ENCODE peak calls at places on chromosomes 4 and X, in eight cellular contexts. F, X, E, P, M, V, Q and I are unnamed samples.

GRCh38 chr4:37188100-37188499 is 56.4 kb upstream of the NWD2 start:
- DNase-seq in F (no peak), X (no peak), E (no peak), P (peak; percentile 38), M (no peak), V (no peak), Q (peak; percentile 4), I (no peak)

GRCh38 chrX:41759817-41760216 is 35.8 kb downstream of the GPR82 start:
- DNase-seq in F (no peak), X (no peak), E (peak; percentile 52), P (peak; percentile 61), M (no peak), V (peak; percentile 62), Q (peak; percentile 55), I (peak; percentile 36)

GRCh38 chrX:132748909-132749308 is 209.5 kb downstream of the HS6ST2 start:
- DNase-seq in F (no peak), X (no peak), E (no peak), P (no peak), M (no peak), V (no peak), Q (no peak), I (no peak)

GRCh38 chr4:53431052-53431451 is 53.6 kb downstream of the FIP1L1 start:
- DNase-seq in F (no peak), X (no peak), E (no peak), P (peak; percentile 9), M (no peak), V (no peak), Q (peak; percentile 2), I (no peak)

GRCh38 chr4:98491862-98492554 is 166.4 kb downstream of the TSPAN5 start:
- DNase-seq in F (no peak), X (peak; percentile 29), E (peak; percentile 58), P (no peak), M (no peak), V (peak; percentile 34), Q (no peak), I (no peak)

GRCh38 chr4:106046083-106046482 is 150.8 kb downstream of the NPNT start:
- DNase-seq in F (no peak), X (no peak), E (no peak), P (no peak), M (no peak), V (no peak), Q (no peak), I (no peak)

GRCh38 chrX:68658530-68658929 is 11.1 kb downstream of the STARD8 start:
- DNase-seq in F (no peak), X (no peak), E (peak; percentile 11), P (no peak), M (peak; percentile 71), V (peak; percentile 16), Q (no peak), I (peak; percentile 40)

GRCh38 chrX:11180571-11180970 is 69.4 kb downstream of the HCCS start:
- DNase-seq in F (no peak), X (no peak), E (no peak), P (no peak), M (no peak), V (peak; percentile 42), Q (no peak), I (no peak)

GRCh38 chrX:101415180-101416130 is 7.4 kb downstream of the HNRNPH2 start:
- DNase-seq in F (no peak), X (no peak), E (peak; percentile 85), P (peak; percentile 77), M (no peak), V (peak; percentile 89), Q (peak; percentile 79), I (peak; percentile 85)

DNA sequence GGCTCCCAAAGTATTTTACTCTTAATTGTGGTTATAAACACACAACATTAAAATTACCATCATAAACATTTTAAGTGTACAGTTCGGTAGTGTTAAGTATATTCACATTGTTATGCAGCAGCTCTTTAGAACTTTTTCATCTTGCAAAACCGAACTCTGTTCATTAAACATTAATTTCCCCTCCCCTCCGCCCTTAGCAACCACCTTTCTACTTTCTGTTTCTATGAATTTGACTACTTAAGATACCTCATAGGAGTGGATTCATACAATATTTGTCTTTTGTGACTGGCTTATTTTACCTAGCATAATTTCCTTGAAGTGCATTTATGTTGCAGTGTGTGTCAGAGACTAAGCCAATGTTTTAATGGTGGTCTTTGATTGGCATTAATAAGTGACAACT is 32.6 kb downstream of the IL13RA1 start:
- DNase-seq in F (no peak), X (no peak), E (no peak), P (no peak), M (no peak), V (no peak), Q (no peak), I (no peak)
- H3K4me3 ChIP-seq in F (no peak overlapping the region), X (no peak overlapping the region), E (no peak overlapping the region), P (no peak overlapping the region), M (no peak overlapping the region), V (no peak overlapping the region), Q (no peak overlapping the region), I (no peak overlapping the region)

GRCh38 chr4:121764702-121765367 is at the start of gene SMIM43:
- DNase-seq in F (no peak), X (no peak), E (no peak), P (no peak), M (peak; percentile 22), V (no peak), Q (no peak), I (peak; percentile 18)

GRCh38 chr4:121765368-121765705 is 373 bp upstream of the SMIM43 start:
- DNase-seq in F (no peak), X (no peak), E (no peak), P (no peak), M (no peak), V (no peak), Q (no peak), I (no peak)

GRCh38 chr4:121760205-121760604 is 4.8 kb downstream of the SMIM43 start:
- DNase-seq in F (no peak), X (no peak), E (no peak), P (no peak), M (no peak), V (no peak), Q (no peak), I (no peak)

GRCh38 chr4:121765941-121766538 is 1.1 kb upstream of the SMIM43 start:
- DNase-seq in F (no peak), X (no peak), E (no peak), P (no peak), M (no peak), V (no peak), Q (no peak), I (no peak)

DNA sequence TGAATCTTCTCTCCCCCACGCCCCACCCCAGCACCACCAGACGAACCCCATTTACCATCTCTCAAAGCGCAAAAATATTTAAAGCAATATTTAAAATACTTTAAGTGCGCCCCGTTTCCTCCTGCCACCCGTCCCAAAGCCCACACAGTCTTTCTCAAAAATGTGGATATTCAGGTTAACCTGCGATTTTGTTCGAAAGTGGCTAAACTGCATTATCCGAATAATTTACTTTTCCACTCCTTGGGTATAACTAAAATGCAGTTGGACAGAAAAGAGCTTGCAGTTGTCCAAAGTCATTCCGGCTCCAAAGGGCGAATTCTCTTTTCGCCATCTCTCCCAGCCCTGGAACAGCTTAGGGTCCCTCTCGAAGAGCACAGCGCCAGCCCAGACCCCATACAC is 662 bp downstream of the SMIM43 start:
- DNase-seq in F (no peak), X (no peak), E (no peak), P (no peak), M (no peak), V (no peak), Q (no peak), I (no peak)
- H3K4me3 ChIP-seq in F (peak overlapping the region; percentile 63), X (no peak overlapping the region), E (peak overlapping the region; percentile 54), P (no peak overlapping the region), M (peak overlapping the region; percentile 10), V (peak overlapping the region; percentile 57), Q (no peak overlapping the region), I (peak overlapping the region; percentile 59)

GRCh38 chrX:40091691-40092421 is 5.9 kb downstream of the BCOR start:
- DNase-seq in F (no peak), X (no peak), E (no peak), P (no peak), M (no peak), V (no peak), Q (no peak), I (no peak)

GRCh38 chrX:40088299-40088625 is 9.5 kb downstream of the BCOR start:
- DNase-seq in F (no peak), X (no peak), E (no peak), P (no peak), M (no peak), V (no peak), Q (no peak), I (peak; percentile 16)

GRCh38 chrX:40090961-40091360 is 6.8 kb downstream of the BCOR start:
- DNase-seq in F (no peak), X (no peak), E (no peak), P (no peak), M (peak; percentile 1), V (no peak), Q (no peak), I (no peak)

GRCh38 chrX:40088803-40089540 is 8.8 kb downstream of the BCOR start:
- DNase-seq in F (no peak), X (no peak), E (no peak), P (no peak), M (no peak), V (no peak), Q (no peak), I (peak; percentile 2)

GRCh38 chrX:40090050-40090804 is 7.5 kb downstream of the BCOR start:
- DNase-seq in F (peak; percentile 43), X (no peak), E (no peak), P (no peak), M (peak; percentile 55), V (no peak), Q (no peak), I (peak; percentile 44)
- H3K4me3 ChIP-seq in F (peak overlapping the region; percentile 58), X (no peak overlapping the region), E (peak overlapping the region; percentile 30), P (no peak overlapping the region), M (peak overlapping the region; percentile 33), V (peak overlapping the region; percentile 28), Q (no peak overlapping the region), I (peak overlapping the region; percentile 46)

GRCh38 chr4:61531188-61531587 is 331.1 kb downstream of the ADGRL3 start:
- DNase-seq in F (no peak), X (no peak), E (no peak), P (no peak), M (no peak), V (no peak), Q (no peak), I (peak; percentile 34)
- H3K4me3 ChIP-seq in F (no peak overlapping the region), X (no peak overlapping the region), E (no peak overlapping the region), P (no peak overlapping the region), M (no peak overlapping the region), V (no peak overlapping the region), Q (no peak overlapping the region), I (no peak overlapping the region)